ENCODE peak calls at places on chromosomes 11 and 22, in six cellular contexts. Q is SK-N-SH, A is gastrocnemius medialis, U is neural progenitor cell, L is MM.1S, F is right lobe of liver. J is an unnamed sample.

GRCh38 chr22:41815716-41816115 is 15.2 kb downstream of the CCDC134 start:
- DNase-seq in Q (no peak), A (no peak), U (no peak), L (no peak), F (no peak), J (no peak)

GRCh38 chr11:123904932-123905331 is 3.0 kb downstream of the OR8D4 start:
- DNase-seq in Q (no peak), A (no peak), U (no peak), L (no peak), F (no peak), J (no peak)

GRCh38 chr22:44127353-44127752 is 53.4 kb upstream of the PARVG start:
- DNase-seq in Q (no peak), A (no peak), U (no peak), L (no peak), F (no peak), J (no peak)

GRCh38 chr22:49956914-49957825 is 3.4 kb upstream of the PIM3 start:
- DNase-seq in Q (no peak), A (peak; percentile 12), U (no peak), L (peak; percentile 3), F (peak; percentile 56), J (no peak)

GRCh38 chr11:65766535-65766934 is 14.2 kb downstream of the AP5B1 start:
- DNase-seq in Q (no peak), A (no peak), U (no peak), L (no peak), F (no peak), J (no peak)

GRCh38 chr11:34599406-34599901 is 21.4 kb upstream of the EHF start:
- DNase-seq in Q (no peak), A (no peak), U (no peak), L (peak; percentile 15), F (no peak), J (no peak)

GRCh38 chr11:123407996-123408597 is 22.0 kb upstream of the GRAMD1B start:
- DNase-seq in Q (no peak), A (no peak), U (no peak), L (no peak), F (no peak), J (no peak)

GRCh38 chr11:86519064-86519911 is 144.6 kb downstream of the CCDC81 start:
- DNase-seq in Q (no peak), A (no peak), U (no peak), L (no peak), F (no peak), J (no peak)

GRCh38 chr11:123525072-123525471 is 95.0 kb downstream of the GRAMD1B start:
- DNase-seq in Q (no peak), A (no peak), U (no peak), L (no peak), F (no peak), J (no peak)

GRCh38 chr11:17630936-17631335 is 83.9 kb downstream of the OTOG start:
- DNase-seq in Q (no peak), A (peak; percentile 53), U (no peak), L (no peak), F (no peak), J (no peak)

GRCh38 chr11:8758619-8759169 is 76.1 kb downstream of the RPL27A start:
- DNase-seq in Q (no peak), A (no peak), U (no peak), L (no peak), F (no peak), J (no peak)

GRCh38 chr11:119118227-119118626 is 3.2 kb upstream of the HINFP start:
- DNase-seq in Q (no peak), A (no peak), U (no peak), L (no peak), F (no peak), J (no peak)

GRCh38 chr22:23763579-23764331 is 965 bp downstream of the C22orf15 start:
- DNase-seq in Q (peak; percentile 25), A (peak; percentile 30), U (peak; percentile 45), L (no peak), F (no peak), J (peak; percentile 41)

GRCh38 chr11:61895046-61895717 is 3.8 kb upstream of the FADS3 start:
- DNase-seq in Q (no peak), A (no peak), U (no peak), L (no peak), F (no peak), J (no peak)

GRCh38 chr11:113949891-113950290 is 25.0 kb upstream of the HTR3A start:
- DNase-seq in Q (no peak), A (no peak), U (no peak), L (no peak), F (no peak), J (no peak)

GRCh38 chr11:10639350-10639749 is 54.2 kb downstream of the IRAG1 start:
- DNase-seq in Q (no peak), A (no peak), U (no peak), L (no peak), F (no peak), J (no peak)

GRCh38 chr11:64146036-64146943 is 19.6 kb downstream of the MACROD1 start:
- DNase-seq in Q (peak; percentile 87), A (peak; percentile 45), U (peak; percentile 72), L (peak; percentile 48), F (no peak), J (peak; percentile 61)

GRCh38 chr22:49646876-49647275 is 180.8 kb downstream of the BRD1 start:
- DNase-seq in Q (no peak), A (no peak), U (no peak), L (no peak), F (peak; percentile 29), J (no peak)

GRCh38 chr11:76256448-76256847 is 50.1 kb upstream of the WNT11 start:
- DNase-seq in Q (no peak), A (no peak), U (peak; percentile 60), L (no peak), F (peak; percentile 37), J (no peak)

GRCh38 chr22:20203142-20204099 is 52.6 kb upstream of the CCDC188 start:
- DNase-seq in Q (peak; percentile 62), A (no peak), U (peak; percentile 89), L (no peak), F (peak; percentile 92), J (peak; percentile 45)

GRCh38 chr11:65383778-65384177 is 1.3 kb upstream of the SLC25A45 start:
- DNase-seq in Q (no peak), A (no peak), U (no peak), L (no peak), F (no peak), J (no peak)

GRCh38 chr22:38699784-38700183 is 959 bp downstream of the JOSD1 start:
- DNase-seq in Q (no peak), A (no peak), U (no peak), L (no peak), F (no peak), J (no peak)

GRCh38 chr11:62337682-62338181 is 484 bp downstream of the ASRGL1 start:
- DNase-seq in Q (peak; percentile 76), A (no peak), U (peak; percentile 58), L (no peak), F (peak; percentile 57), J (peak; percentile 27)

GRCh38 chr11:86869966-86870570 is 69.7 kb downstream of the PRSS23 start:
- DNase-seq in Q (peak; percentile 69), A (peak; percentile 24), U (peak; percentile 79), L (peak; percentile 65), F (no peak), J (no peak)

GRCh38 chr22:37165940-37166674 is 16.4 kb upstream of the IL2RB start:
- DNase-seq in Q (no peak), A (no peak), U (no peak), L (no peak), F (peak; percentile 49), J (peak; percentile 66)

GRCh38 chr22:18057568-18058209 is 20.1 kb upstream of the PEX26 start:
- DNase-seq in Q (no peak), A (peak; percentile 86), U (no peak), L (peak; percentile 57), F (peak; percentile 56), J (peak; percentile 44)

GRCh38 chr22:18058770-18059169 is 19.0 kb upstream of the PEX26 start:
- DNase-seq in Q (no peak), A (no peak), U (no peak), L (no peak), F (peak; percentile 19), J (no peak)

GRCh38 chr22:18055619-18056160 is 22.1 kb upstream of the PEX26 start:
- DNase-seq in Q (no peak), A (no peak), U (no peak), L (no peak), F (peak; percentile 32), J (no peak)

GRCh38 chr22:18056802-18057474 is 20.9 kb upstream of the PEX26 start:
- DNase-seq in Q (no peak), A (peak; percentile 37), U (no peak), L (peak; percentile 87), F (peak; percentile 36), J (no peak)

DNA sequence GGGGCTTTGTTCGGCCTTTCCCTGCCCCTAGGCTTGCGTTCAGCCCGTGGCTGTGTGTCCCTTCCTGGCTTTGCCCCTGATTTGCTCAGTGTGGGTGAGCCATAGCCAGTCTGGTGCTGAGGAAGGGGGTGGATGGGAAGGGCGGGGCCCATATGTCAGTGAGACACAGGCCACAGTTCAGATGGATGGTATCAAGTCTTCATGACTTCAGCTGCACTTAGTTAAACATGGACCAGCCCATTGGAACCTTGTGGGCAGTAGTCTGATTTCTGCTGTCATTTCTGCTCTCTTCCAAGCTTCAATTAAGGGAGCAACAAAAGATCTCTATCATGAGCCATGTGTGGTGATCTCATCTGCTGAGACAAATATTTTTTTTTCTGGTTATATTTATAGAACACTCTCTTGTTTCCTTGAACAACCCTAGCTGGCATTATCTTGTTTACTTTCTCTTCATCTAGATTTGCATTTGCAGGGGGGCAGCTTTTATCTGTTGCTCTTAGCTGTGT is 21.6 kb upstream of the PEX26 start:
- DNase-seq in Q (peak; percentile 81), A (peak; percentile 59), U (no peak), L (peak; percentile 73), F (no peak), J (no peak)
- H3K27ac ChIP-seq in Q (peak overlapping the region; percentile 92), A (peak overlapping the region; percentile 84), U (no peak overlapping the region), L (peak overlapping the region; percentile 78), F (peak overlapping the region; percentile 75), J (peak overlapping the region; percentile 67)

GRCh38 chr11:45918331-45918941 is 759 bp upstream of the PEX16 start:
- DNase-seq in Q (peak; percentile 94), A (peak; percentile 81), U (peak; percentile 79), L (peak; percentile 75), F (peak; percentile 93), J (peak; percentile 92)
- H3K36me3 ChIP-seq in Q (no peaks in the 10 kb centered on the region), A (peaks cover 22% of the 10 kb centered on the region), U (no peaks in the 10 kb centered on the region), L (no peaks in the 10 kb centered on the region), F (peaks cover 4% of the 10 kb centered on the region), J (peaks cover 15% of the 10 kb centered on the region)

GRCh38 chr22:18024276-18024939 is at the start of gene MICAL3:
- DNase-seq in Q (peak; percentile 93), A (peak; percentile 46), U (peak; percentile 82), L (peak; percentile 80), F (peak; percentile 75), J (peak; percentile 93)
- TF ChIP-seq CTCF in Q (peak; percentile 63), A (peak; percentile 71), U (peak; percentile 58), L (peak; percentile 53), F (peak; percentile 69), J (peak; percentile 66)

GRCh38 chr11:27355575-27356104 is 7.4 kb downstream of the CCDC34 start:
- DNase-seq in Q (no peak), A (no peak), U (no peak), L (no peak), F (no peak), J (no peak)

GRCh38 chr11:27354359-27354965 is 8.6 kb downstream of the CCDC34 start:
- DNase-seq in Q (no peak), A (no peak), U (no peak), L (no peak), F (no peak), J (no peak)

GRCh38 chr11:27358306-27358705 is 4.7 kb downstream of the CCDC34 start:
- DNase-seq in Q (no peak), A (no peak), U (no peak), L (no peak), F (no peak), J (no peak)

GRCh38 chr11:27356624-27357222 is 6.3 kb downstream of the CCDC34 start:
- DNase-seq in Q (no peak), A (no peak), U (no peak), L (peak; percentile 53), F (no peak), J (no peak)

GRCh38 chr11:27357250-27357649 is 5.8 kb downstream of the CCDC34 start:
- DNase-seq in Q (no peak), A (peak; percentile 59), U (no peak), L (peak; percentile 82), F (no peak), J (no peak)
- H3K27ac ChIP-seq in Q (no peak overlapping the region), A (no peak overlapping the region), U (no peak overlapping the region), L (peak overlapping the region; percentile 60), F (no peak overlapping the region), J (no peak overlapping the region)

J was measured in upper lobe of left lung.